ENCODE peak calls at places on chromosome 18, in six cellular contexts. P, F, Z, G, H and E are unnamed samples.
A peak's percentile ranks its signal among the peaks of the same experiment; 100 is the strongest.

GRCh38 chr18:65968605-65969004 is 217.8 kb downstream of the CDH7 start:
- DNase-seq in G (no peak), Z (no peak), F (no peak), P (peak; percentile 42), H (no peak), E (no peak)

GRCh38 chr18:56709463-56709862 is 58.3 kb downstream of the WDR7 start:
- DNase-seq in Z (peak; percentile 66), F (peak; percentile 11), H (no peak), P (peak; percentile 89), G (peak; percentile 65), E (peak; percentile 72)

GRCh38 chr18:55699233-55699765 is 111.3 kb upstream of the TCF4 start:
- DNase-seq in H (no peak), G (no peak), F (no peak), P (no peak), Z (peak; percentile 41), E (no peak)

GRCh38 chr18:59042477-59042842 is 97.2 kb upstream of the SEC11C start:
- DNase-seq in F (no peak), G (no peak), H (no peak), Z (no peak), P (no peak), E (no peak)

GRCh38 chr18:24497052-24497754 is 36.8 kb downstream of the HRH4 start:
- DNase-seq in F (no peak), Z (no peak), H (no peak), G (no peak), P (no peak), E (no peak)

GRCh38 chr18:8661754-8662573 is 43.4 kb upstream of the MTCL1 start:
- DNase-seq in G (peak; percentile 59), Z (peak; percentile 18), H (no peak), F (no peak), P (no peak), E (no peak)

GRCh38 chr18:2968559-2968958 is 44.4 kb downstream of the LPIN2 start:
- DNase-seq in P (no peak), F (no peak), H (no peak), G (no peak), Z (no peak), E (no peak)

GRCh38 chr18:22241806-22242440 is 72.5 kb downstream of the GATA6 start:
- DNase-seq in F (no peak), P (no peak), Z (no peak), G (no peak), H (no peak), E (no peak)

GRCh38 chr18:38940863-38941531 is 1375.4 kb upstream of the CELF4 start:
- DNase-seq in H (no peak), F (peak; percentile 20), P (peak; percentile 51), G (peak; percentile 96), Z (peak; percentile 5), E (peak; percentile 63)

GRCh38 chr18:58960946-58961722 is 96.5 kb downstream of the ZNF532 start:
- DNase-seq in G (no peak), F (no peak), P (no peak), Z (no peak), H (no peak), E (no peak)

GRCh38 chr18:23519725-23520124 is 16.4 kb downstream of the RMC1 start:
- DNase-seq in H (no peak), P (no peak), Z (no peak), F (no peak), G (no peak), E (no peak)

GRCh38 chr18:49168970-49169619 is 218.3 kb upstream of the SMAD7 start:
- DNase-seq in H (no peak), Z (no peak), P (no peak), G (no peak), F (no peak), E (no peak)

GRCh38 chr18:48186084-48186798 is 222.9 kb downstream of the ZBTB7C start:
- DNase-seq in G (peak; percentile 44), Z (no peak), H (no peak), P (no peak), F (no peak), E (peak; percentile 30)

GRCh38 chr18:770583-770961 is 41.5 kb downstream of the YES1 start:
- DNase-seq in F (no peak), H (no peak), Z (no peak), P (no peak), G (no peak), E (no peak)

GRCh38 chr18:63161032-63161727 is 158.4 kb downstream of the BCL2 start:
- DNase-seq in F (peak; percentile 28), G (no peak), Z (no peak), H (no peak), P (no peak), E (no peak)

GRCh38 chr18:53862921-53863320 is 361.5 kb downstream of the MBD2 start:
- DNase-seq in Z (no peak), F (no peak), G (no peak), H (no peak), P (no peak), E (no peak)